ENCODE peak calls at places on chromosome 21, in four cellular contexts. One of them, this sample, is unnamed.
A peak's percentile ranks its signal among the peaks of the same experiment; 100 is the strongest.

GRCh38 chr21:45454924-45455315 is 50.0 kb downstream of the COL18A1 start:
- DNase-seq in endothelial cell of umbilical vein: no peak
- DNase-seq in PC-3: no peak
- DNase-seq in fibroblast of lung: peak; percentile 46
- DNase-seq in this sample: no peak

GRCh38 chr21:23725576-23725975 is 1881.7 kb downstream of the MRPL39 start:
- DNase-seq in PC-3: peak; percentile 18
- DNase-seq in fibroblast of lung: no peak
- DNase-seq in endothelial cell of umbilical vein: no peak
- DNase-seq in this sample: no peak

GRCh38 chr21:46504681-46505080 is 46.0 kb downstream of the DIP2A start:
- DNase-seq in fibroblast of lung: no peak
- DNase-seq in PC-3: no peak
- DNase-seq in endothelial cell of umbilical vein: no peak
- DNase-seq in this sample: no peak

GRCh38 chr21:29306920-29307319 is 8.2 kb downstream of the BACH1 start:
- DNase-seq in fibroblast of lung: no peak
- DNase-seq in endothelial cell of umbilical vein: no peak
- DNase-seq in PC-3: no peak
- DNase-seq in this sample: no peak

GRCh38 chr21:27423073-27423472 is 456.2 kb upstream of the ADAMTS5 start:
- DNase-seq in fibroblast of lung: peak; percentile 98
- DNase-seq in PC-3: peak; percentile 7
- DNase-seq in endothelial cell of umbilical vein: no peak
- DNase-seq in this sample: no peak

GRCh38 chr21:45423201-45423955 is 18.4 kb downstream of the COL18A1 start:
- DNase-seq in endothelial cell of umbilical vein: no peak
- DNase-seq in PC-3: no peak
- DNase-seq in fibroblast of lung: no peak
- DNase-seq in this sample: no peak

GRCh38 chr21:29490016-29490415 is 191.3 kb downstream of the BACH1 start:
- DNase-seq in PC-3: no peak
- DNase-seq in endothelial cell of umbilical vein: no peak
- DNase-seq in fibroblast of lung: peak; percentile 39
- DNase-seq in this sample: no peak

GRCh38 chr21:44324106-44324853 is 14.9 kb downstream of the CFAP410 start:
- DNase-seq in fibroblast of lung: no peak
- DNase-seq in PC-3: no peak
- DNase-seq in endothelial cell of umbilical vein: no peak
- DNase-seq in this sample: no peak

GRCh38 chr21:29078884-29079765 is 5.7 kb upstream of the CCT8 start:
- DNase-seq in PC-3: peak; percentile 32
- DNase-seq in endothelial cell of umbilical vein: no peak
- DNase-seq in fibroblast of lung: no peak
- DNase-seq in this sample: no peak

GRCh38 chr21:46182548-46183336 is 1.5 kb downstream of the SPATC1L start:
- DNase-seq in fibroblast of lung: no peak
- DNase-seq in PC-3: no peak
- DNase-seq in endothelial cell of umbilical vein: no peak
- DNase-seq in this sample: peak; percentile 8

GRCh38 chr21:44767834-44768831 is 33.5 kb downstream of the UBE2G2 start:
- DNase-seq in endothelial cell of umbilical vein: no peak
- DNase-seq in fibroblast of lung: no peak
- DNase-seq in PC-3: no peak
- DNase-seq in this sample: no peak

GRCh38 chr21:45818276-45818903 is 163.2 kb upstream of the COL6A1 start:
- DNase-seq in fibroblast of lung: peak; percentile 75
- DNase-seq in PC-3: peak; percentile 83
- DNase-seq in endothelial cell of umbilical vein: no peak
- DNase-seq in this sample: peak; percentile 11

GRCh38 chr21:34276711-34277425 is 86.9 kb upstream of the KCNE2 start:
- DNase-seq in endothelial cell of umbilical vein: no peak
- DNase-seq in fibroblast of lung: no peak
- DNase-seq in PC-3: peak; percentile 6
- DNase-seq in this sample: no peak

GRCh38 chr21:24023402-24023801 is 1583.9 kb downstream of the MRPL39 start:
- DNase-seq in PC-3: peak; percentile 81
- DNase-seq in endothelial cell of umbilical vein: peak; percentile 9
- DNase-seq in fibroblast of lung: peak; percentile 19
- DNase-seq in this sample: no peak

GRCh38 chr21:45366931-45367401 is 38.0 kb upstream of the COL18A1 start:
- DNase-seq in endothelial cell of umbilical vein: peak; percentile 96
- DNase-seq in PC-3: peak; percentile 90
- DNase-seq in fibroblast of lung: peak; percentile 99
- DNase-seq in this sample: peak; percentile 69

GRCh38 chr21:44866780-44867179 is 6.7 kb downstream of the PTTG1IP start:
- DNase-seq in PC-3: peak; percentile 13
- DNase-seq in fibroblast of lung: peak; percentile 40
- DNase-seq in endothelial cell of umbilical vein: peak; percentile 84
- DNase-seq in this sample: peak; percentile 40

GRCh38 chr21:34132202-34132601 is 58.8 kb downstream of the MRPS6 start:
- DNase-seq in PC-3: no peak
- DNase-seq in endothelial cell of umbilical vein: no peak
- DNase-seq in fibroblast of lung: no peak
- DNase-seq in this sample: no peak

GRCh38 chr21:44736291-44737004 is 25.1 kb upstream of the TSPEAR start:
- DNase-seq in endothelial cell of umbilical vein: no peak
- DNase-seq in PC-3: peak; percentile 93
- DNase-seq in fibroblast of lung: no peak
- DNase-seq in this sample: no peak

GRCh38 chr21:45011911-45012660 is 62.3 kb upstream of the ADARB1 start:
- DNase-seq in fibroblast of lung: peak; percentile 77
- DNase-seq in PC-3: peak; percentile 99
- DNase-seq in endothelial cell of umbilical vein: peak; percentile 78
- DNase-seq in this sample: peak; percentile 93

GRCh38 chr21:17901458-17902092 is 82.4 kb upstream of the C21orf91 start:
- DNase-seq in endothelial cell of umbilical vein: no peak
- DNase-seq in PC-3: peak; percentile 61
- DNase-seq in fibroblast of lung: no peak
- DNase-seq in this sample: no peak
- H2AFZ ChIP-seq in endothelial cell of umbilical vein: no peak overlapping the region
- H2AFZ ChIP-seq in PC-3: peak overlapping the region; percentile 50
- H2AFZ ChIP-seq in fibroblast of lung: no peak overlapping the region
- H2AFZ ChIP-seq in this sample: no peak overlapping the region

DNA sequence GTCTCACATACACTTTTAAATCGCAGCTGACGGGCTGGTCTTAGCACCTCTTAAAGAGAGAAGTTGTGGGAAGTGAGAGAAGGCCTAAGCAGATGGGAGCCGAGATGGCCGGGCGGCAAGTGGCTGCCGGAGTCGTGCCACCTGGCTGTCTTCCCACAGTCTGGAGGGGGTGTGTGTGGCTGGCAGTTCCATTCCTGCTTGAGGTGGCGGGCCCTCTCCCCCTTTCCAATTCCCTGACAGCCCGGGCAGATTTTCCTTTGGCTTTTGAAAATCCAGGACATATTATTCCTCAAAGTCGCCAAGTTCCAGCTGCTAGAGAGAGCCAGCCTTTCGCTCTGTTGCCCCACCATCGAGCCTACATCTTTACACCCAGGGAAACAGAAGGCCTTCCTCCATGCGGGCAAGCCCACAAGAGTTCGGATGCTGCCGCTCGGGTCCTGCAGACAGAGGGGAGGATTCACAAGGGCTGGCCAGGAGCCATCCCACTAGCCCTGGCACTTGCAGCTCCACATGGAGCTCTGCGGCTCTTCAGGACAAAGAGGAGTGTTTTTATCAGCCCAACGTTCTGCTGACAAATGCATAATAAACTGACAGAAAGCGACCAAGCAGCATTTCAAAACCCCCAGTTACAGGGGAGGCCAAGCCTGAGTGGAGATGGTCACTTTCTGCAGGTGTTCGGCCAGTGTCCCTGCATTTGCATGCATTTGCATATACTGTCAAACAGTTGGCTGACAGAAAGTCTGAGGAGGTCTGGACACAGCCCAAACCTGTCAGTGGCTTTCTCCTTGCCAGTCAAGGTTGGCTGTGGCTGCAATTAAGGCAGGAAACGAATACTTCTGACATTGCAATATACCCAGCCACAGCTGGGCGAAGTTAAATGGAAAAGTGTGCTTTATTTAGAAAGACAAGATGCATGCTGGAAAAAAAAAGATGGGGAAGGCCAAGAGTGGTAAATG is 45.9 kb downstream of the OLIG1 start:
- DNase-seq in endothelial cell of umbilical vein: no peak
- DNase-seq in fibroblast of lung: no peak
- DNase-seq in PC-3: no peak
- DNase-seq in this sample: no peak
- TF ChIP-seq EZH2 in endothelial cell of umbilical vein: no peak
- TF ChIP-seq EZH2 in fibroblast of lung: no peak
- TF ChIP-seq EZH2 in PC-3: no peak
- TF ChIP-seq EZH2 in this sample: no peak

DNA sequence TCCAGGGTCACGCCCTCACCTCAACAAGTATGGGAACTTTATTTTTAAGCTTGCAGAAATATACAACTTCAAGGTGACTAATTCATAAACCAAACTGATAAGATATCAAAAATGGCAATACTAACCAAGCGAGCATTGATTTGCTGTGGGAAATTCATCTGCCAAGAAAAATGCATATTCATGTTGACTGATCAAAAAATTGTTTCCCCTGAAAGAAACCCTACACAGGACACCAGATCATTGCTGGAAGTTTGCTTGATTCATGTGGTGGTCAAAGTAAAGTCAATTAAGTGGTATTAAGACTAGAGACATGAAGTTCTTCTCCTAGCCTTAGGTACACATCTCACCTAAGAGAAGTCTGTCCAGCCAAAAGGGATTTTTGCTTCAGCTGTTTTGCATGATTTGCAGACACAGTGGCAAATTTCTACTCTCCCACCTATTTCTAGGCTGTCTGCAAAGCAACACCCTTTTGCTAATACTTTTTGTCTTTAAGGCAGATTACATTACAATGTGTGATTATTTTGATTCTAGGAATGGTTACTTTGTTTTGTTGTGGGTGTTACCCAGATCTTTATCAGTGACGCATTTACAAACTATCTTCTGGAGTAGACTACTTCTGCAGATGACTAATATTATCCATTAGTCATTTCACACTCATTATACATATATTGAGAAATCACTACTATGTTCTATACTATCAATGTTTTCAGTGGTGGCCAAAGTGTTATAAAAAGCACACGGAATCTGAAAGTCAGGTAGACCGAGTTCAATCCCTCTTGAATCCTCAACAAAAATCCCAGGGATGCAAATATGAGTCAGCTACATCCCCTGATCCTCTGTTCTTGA is 12.3 kb downstream of the SAMSN1 start:
- DNase-seq in fibroblast of lung: peak; percentile 29
- DNase-seq in PC-3: peak; percentile 94
- DNase-seq in endothelial cell of umbilical vein: peak; percentile 77
- DNase-seq in this sample: no peak
- H3K27ac ChIP-seq in fibroblast of lung: no peak overlapping the region
- H3K27ac ChIP-seq in PC-3: peak overlapping the region; percentile 69
- H3K27ac ChIP-seq in endothelial cell of umbilical vein: peak overlapping the region; percentile 91
- H3K27ac ChIP-seq in this sample: no peak overlapping the region

GRCh38 chr21:25862596-25862995 is 127.8 kb downstream of the GABPA start:
- DNase-seq in endothelial cell of umbilical vein: no peak
- DNase-seq in PC-3: peak; percentile 74
- DNase-seq in fibroblast of lung: peak; percentile 68
- DNase-seq in this sample: no peak
- H2AFZ ChIP-seq in endothelial cell of umbilical vein: no peak overlapping the region
- H2AFZ ChIP-seq in PC-3: no peak overlapping the region
- H2AFZ ChIP-seq in fibroblast of lung: no peak overlapping the region
- H2AFZ ChIP-seq in this sample: no peak overlapping the region

DNA sequence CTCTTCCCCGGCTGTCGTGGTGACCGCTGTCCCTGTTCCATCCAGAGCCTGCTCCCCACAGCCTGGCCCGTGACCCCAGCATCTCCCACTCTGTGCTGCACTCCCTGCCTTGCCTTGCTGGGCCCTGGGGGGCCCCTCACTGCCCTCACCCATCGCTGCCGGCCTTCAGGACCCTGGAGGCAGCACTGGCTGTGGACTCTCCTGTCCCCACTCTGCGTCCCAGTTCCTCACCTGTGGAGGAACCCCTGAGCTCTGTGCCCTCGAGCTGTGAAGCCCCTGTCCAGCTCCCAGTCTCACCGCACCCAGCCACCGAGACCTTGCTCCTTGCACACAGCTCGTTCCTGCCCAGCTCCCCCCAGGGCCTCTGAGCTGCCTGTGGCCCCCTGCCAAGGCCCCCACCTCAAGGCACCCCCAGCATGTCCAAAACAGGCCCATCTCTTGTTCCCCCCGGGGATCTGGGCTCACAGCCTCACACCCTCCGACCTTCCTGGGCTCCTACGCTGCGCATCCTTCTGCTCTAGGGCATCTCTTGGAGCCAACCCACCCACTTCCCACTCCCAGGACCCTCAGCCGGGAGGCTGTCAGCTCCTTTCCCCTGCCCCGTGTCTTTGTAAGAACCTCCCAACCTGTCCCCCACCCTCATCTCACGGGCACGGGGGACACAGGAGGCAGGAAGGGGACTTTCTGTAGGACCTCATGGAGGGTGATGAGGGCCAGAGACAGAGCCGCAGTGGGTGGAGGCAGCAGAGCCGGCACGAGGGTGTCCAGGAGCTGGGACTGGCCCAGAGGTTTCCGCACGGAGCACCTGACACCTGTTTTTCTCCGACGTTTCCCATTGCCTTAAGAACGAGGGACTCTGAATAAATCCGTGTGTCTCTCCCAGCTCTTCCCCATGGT is 109.3 kb downstream of the WDR4 start:
- DNase-seq in fibroblast of lung: no peak
- DNase-seq in endothelial cell of umbilical vein: no peak
- DNase-seq in PC-3: no peak
- DNase-seq in this sample: no peak
- TF ChIP-seq EZH2 in fibroblast of lung: no peak
- TF ChIP-seq EZH2 in endothelial cell of umbilical vein: no peak
- TF ChIP-seq EZH2 in PC-3: no peak
- TF ChIP-seq EZH2 in this sample: no peak

GRCh38 chr21:36322083-36322424 is 2.1 kb downstream of the MORC3 start:
- DNase-seq in PC-3: no peak
- DNase-seq in endothelial cell of umbilical vein: no peak
- DNase-seq in fibroblast of lung: no peak
- DNase-seq in this sample: no peak
- H3K27ac ChIP-seq in PC-3: peak overlapping the region; percentile 77
- H3K27ac ChIP-seq in endothelial cell of umbilical vein: peak overlapping the region; percentile 83
- H3K27ac ChIP-seq in fibroblast of lung: peak overlapping the region; percentile 57
- H3K27ac ChIP-seq in this sample: peak overlapping the region; percentile 95

GRCh38 chr21:41707231-41707988 is 59.4 kb downstream of the RIPK4 start:
- DNase-seq in PC-3: peak; percentile 84
- DNase-seq in fibroblast of lung: no peak
- DNase-seq in endothelial cell of umbilical vein: no peak
- DNase-seq in this sample: peak; percentile 58
- H2AFZ ChIP-seq in PC-3: peak overlapping the region; percentile 42
- H2AFZ ChIP-seq in fibroblast of lung: no peak overlapping the region
- H2AFZ ChIP-seq in endothelial cell of umbilical vein: no peak overlapping the region
- H2AFZ ChIP-seq in this sample: no peak overlapping the region

GRCh38 chr21:42593007-42593814 is 60.2 kb upstream of the PDE9A start:
- DNase-seq in PC-3: peak; percentile 77
- DNase-seq in fibroblast of lung: peak; percentile 50
- DNase-seq in endothelial cell of umbilical vein: peak; percentile 43
- DNase-seq in this sample: peak; percentile 87
- TF ChIP-seq EZH2 in PC-3: no peak
- TF ChIP-seq EZH2 in fibroblast of lung: no peak
- TF ChIP-seq EZH2 in endothelial cell of umbilical vein: no peak
- TF ChIP-seq EZH2 in this sample: no peak

GRCh38 chr21:38765056-38765455 is 40.7 kb upstream of the ETS2 start:
- DNase-seq in PC-3: no peak
- DNase-seq in fibroblast of lung: no peak
- DNase-seq in endothelial cell of umbilical vein: no peak
- DNase-seq in this sample: no peak
- H3K27ac ChIP-seq in PC-3: no peak overlapping the region
- H3K27ac ChIP-seq in fibroblast of lung: no peak overlapping the region
- H3K27ac ChIP-seq in endothelial cell of umbilical vein: no peak overlapping the region
- H3K27ac ChIP-seq in this sample: no peak overlapping the region

GRCh38 chr21:16370176-16370575 is 640.4 kb downstream of the USP25 start:
- DNase-seq in fibroblast of lung: no peak
- DNase-seq in PC-3: no peak
- DNase-seq in endothelial cell of umbilical vein: no peak
- DNase-seq in this sample: no peak
- H2AFZ ChIP-seq in fibroblast of lung: no peak overlapping the region
- H2AFZ ChIP-seq in PC-3: no peak overlapping the region
- H2AFZ ChIP-seq in endothelial cell of umbilical vein: no peak overlapping the region
- H2AFZ ChIP-seq in this sample: no peak overlapping the region